ENCODE peak calls at places on chromosomes 3 and 15, in six cellular contexts. C is kidney; L is endodermal cell; O is stimulated activated CD4-positive, alpha-beta T cell treated with anti-CD3 and anti-CD28 coated beads, Interleukin-1b, Interleukin-23, amount 100 ng/mL, for 4 hours; B is DMS153; K is T-helper 17 cell. D is an unnamed sample.

GRCh38 chr3:133620066-133620784 is 41.5 kb downstream of the TOPBP1 start:
- DNase-seq in O (no peak), K (no peak), C (no peak), L (no peak), B (no peak), D (no peak)

GRCh38 chr15:24772709-24773373 is 97.3 kb downstream of the NPAP1 start:
- DNase-seq in O (peak; percentile 47), K (peak; percentile 35), L (peak; percentile 94), C (peak; percentile 94), B (no peak), D (no peak)

GRCh38 chr3:124034809-124035152 is 42.9 kb upstream of the ROPN1 start:
- DNase-seq in O (no peak), L (no peak), K (no peak), B (no peak), C (no peak), D (no peak)

GRCh38 chr3:8325306-8325705 is 176.3 kb upstream of the LMCD1 start:
- DNase-seq in K (no peak), C (no peak), O (no peak), L (no peak), B (no peak), D (no peak)

GRCh38 chr15:23003736-23004135 is 23.6 kb upstream of the CYFIP1 start:
- DNase-seq in B (no peak), C (no peak), O (no peak), K (no peak), L (peak; percentile 7), D (no peak)

GRCh38 chr3:100399341-100400071 is 1.4 kb downstream of the TOMM70 start:
- DNase-seq in C (no peak), O (no peak), K (no peak), L (no peak), B (no peak), D (no peak)

GRCh38 chr3:37174532-37175126 is at the start of gene LRRFIP2:
- DNase-seq in B (no peak), L (no peak), C (no peak), K (no peak), O (no peak), D (no peak)

GRCh38 chr3:56275120-56275519 is 193.1 kb downstream of the ERC2 start:
- DNase-seq in O (no peak), C (no peak), B (no peak), L (no peak), K (no peak), D (no peak)

GRCh38 chr3:31575448-31575847 is 42.7 kb downstream of the STT3B start:
- DNase-seq in K (no peak), B (no peak), C (no peak), L (no peak), O (no peak), D (no peak)

GRCh38 chr15:74422723-74423442 is 10.9 kb downstream of the SEMA7A start:
- DNase-seq in K (no peak), L (peak; percentile 86), O (no peak), C (no peak), B (no peak), D (no peak)

GRCh38 chr15:64105113-64105704 is 9.4 kb downstream of the SNX1 start:
- DNase-seq in O (no peak), C (no peak), K (no peak), L (no peak), B (no peak), D (no peak)

GRCh38 chr15:59532770-59533379 is 78.7 kb upstream of the GCNT3 start:
- DNase-seq in L (peak; percentile 64), K (no peak), B (no peak), O (no peak), C (no peak), D (peak; percentile 36)

GRCh38 chr3:18946524-18946923 is 201.8 kb upstream of the KCNH8 start:
- DNase-seq in B (no peak), L (peak; percentile 60), C (no peak), K (no peak), O (no peak), D (no peak)